ENCODE peak calls at places on chromosomes 11 and 22, in eight cellular contexts. B is breast epithelium, Z is endothelial cell of umbilical vein, F is SK-N-SH, U is HCT116, M is GM12878, J is upper lobe of left lung, D is suprapubic skin. Q is an unnamed sample.

GRCh38 chr11:35859311-35859710 is 84.6 kb upstream of the LDLRAD3 start:
- DNase-seq in B (no peak), Z (no peak), F (no peak), U (no peak), M (no peak), J (no peak), D (no peak), Q (no peak)

GRCh38 chr22:43216738-43217137 is 29.8 kb upstream of the TTLL12 start:
- DNase-seq in B (no peak), Z (no peak), F (no peak), U (no peak), M (no peak), J (no peak), D (no peak), Q (no peak)

GRCh38 chr11:2310073-2310785 is 8.4 kb downstream of the TSPAN32 start:
- DNase-seq in B (no peak), Z (no peak), F (no peak), U (no peak), M (no peak), J (no peak), D (peak), Q (no peak)

GRCh38 chr22:29143848-29144785 is 61.6 kb upstream of the EMID1 start:
- DNase-seq in B (no peak), Z (no peak), F (no peak), U (no peak), M (no peak), J (no peak), D (peak), Q (no peak)

GRCh38 chr11:134004406-134005197 is 47.8 kb upstream of the IGSF9B start:
- DNase-seq in B (no peak), Z (no peak), F (no peak), U (no peak), M (no peak), J (no peak), D (no peak), Q (no peak)

GRCh38 chr22:26194877-26195276 is 25.6 kb downstream of the SEZ6L start:
- DNase-seq in B (no peak), Z (no peak), F (no peak), U (no peak), M (no peak), J (no peak), D (no peak), Q (no peak)

GRCh38 chr22:20644071-20644642 is 129.8 kb upstream of the SERPIND1 start:
- DNase-seq in B (no peak), Z (no peak), F (no peak), U (no peak), M (no peak), J (no peak), D (peak), Q (no peak)

GRCh38 chr11:116613201-116613910 is 159.4 kb downstream of the BUD13 start:
- DNase-seq in B (no peak), Z (no peak), F (no peak), U (no peak), M (no peak), J (peak), D (no peak), Q (no peak)

GRCh38 chr11:117717485-117718314 is 79.3 kb downstream of the DSCAML1 start:
- DNase-seq in B (peak), Z (no peak), F (peak), U (no peak), M (no peak), J (peak), D (no peak), Q (no peak)

GRCh38 chr11:65766535-65766934 is 14.2 kb downstream of the AP5B1 start:
- DNase-seq in B (no peak), Z (no peak), F (no peak), U (no peak), M (no peak), J (no peak), D (no peak), Q (peak)

GRCh38 chr22:22721681-22722309 is 77.4 kb downstream of the GGTLC2 start:
- DNase-seq in B (no peak), Z (no peak), F (no peak), U (no peak), M (peak), J (no peak), D (no peak), Q (no peak)

GRCh38 chr11:126102436-126102894 is 39.8 kb upstream of the CDON start:
- DNase-seq in B (no peak), Z (no peak), F (peak), U (no peak), M (peak), J (no peak), D (no peak), Q (no peak)

GRCh38 chr11:72048718-72049460 is 31.5 kb downstream of the NUMA1 start:
- DNase-seq in B (no peak), Z (peak), F (no peak), U (no peak), M (no peak), J (no peak), D (no peak), Q (no peak)

GRCh38 chr22:43946391-43946680 is 8.9 kb upstream of the SAMM50 start:
- DNase-seq in B (no peak), Z (no peak), F (peak), U (no peak), M (no peak), J (no peak), D (no peak), Q (peak)

GRCh38 chr11:64804346-64805210 is 1.6 kb upstream of the MAP4K2 start:
- DNase-seq in B (no peak), Z (no peak), F (no peak), U (no peak), M (no peak), J (peak), D (peak), Q (no peak)

GRCh38 chr11:32034149-32034548 is 56.7 kb upstream of the RCN1 start:
- DNase-seq in B (no peak), Z (no peak), F (no peak), U (no peak), M (no peak), J (no peak), D (no peak), Q (no peak)

GRCh38 chr11:107783121-107783520 is 71.3 kb upstream of the SLN start:
- DNase-seq in B (no peak), Z (no peak), F (no peak), U (no peak), M (no peak), J (no peak), D (no peak), Q (no peak)

GRCh38 chr22:43239102-43239875 is 52.4 kb upstream of the TTLL12 start:
- DNase-seq in B (no peak), Z (no peak), F (peak), U (no peak), M (no peak), J (no peak), D (no peak), Q (no peak)

GRCh38 chr11:68855205-68855978 is 13.7 kb upstream of the CPT1A start:
- DNase-seq in B (no peak), Z (peak), F (peak), U (no peak), M (no peak), J (peak), D (peak), Q (peak)

GRCh38 chr11:87083029-87083428 is 45.3 kb downstream of the TMEM135 start:
- DNase-seq in B (no peak), Z (no peak), F (no peak), U (no peak), M (no peak), J (no peak), D (no peak), Q (no peak)

GRCh38 chr22:29128891-29129643 is 56.2 kb downstream of the KREMEN1 start:
- DNase-seq in B (no peak), Z (no peak), F (no peak), U (no peak), M (no peak), J (no peak), D (no peak), Q (no peak)

GRCh38 chr11:114183041-114183511 is 113.1 kb upstream of the NNMT start:
- DNase-seq in B (no peak), Z (no peak), F (no peak), U (no peak), M (no peak), J (peak), D (no peak), Q (peak)

GRCh38 chr11:17505146-17505545 is 28.5 kb upstream of the ABCC8 start:
- DNase-seq in B (peak), Z (no peak), F (no peak), U (no peak), M (no peak), J (no peak), D (no peak), Q (no peak)

GRCh38 chr11:97557399-97557798 is 1167.6 kb downstream of the JRKL start:
- DNase-seq in B (no peak), Z (peak), F (peak), U (no peak), M (no peak), J (no peak), D (no peak), Q (no peak)

GRCh38 chr11:3157381-3158130 is 7.6 kb downstream of the OSBPL5 start:
- DNase-seq in B (no peak), Z (no peak), F (no peak), U (no peak), M (no peak), J (peak), D (no peak), Q (no peak)

GRCh38 chr11:65498042-65498726 is 661 bp upstream of the MALAT1 start:
- DNase-seq in B (no peak), Z (no peak), F (no peak), U (no peak), M (peak), J (peak), D (peak), Q (peak)

GRCh38 chr11:9884601-9885000 is 220.7 kb downstream of the SWAP70 start:
- DNase-seq in B (no peak), Z (no peak), F (no peak), U (no peak), M (no peak), J (no peak), D (no peak), Q (no peak)

GRCh38 chr11:22044126-22044525 is 148.8 kb upstream of the ANO5 start:
- DNase-seq in B (no peak), Z (no peak), F (no peak), U (no peak), M (no peak), J (no peak), D (no peak), Q (no peak)

GRCh38 chr22:35477911-35478582 is 62.6 kb upstream of the RASD2 start:
- DNase-seq in B (no peak), Z (peak), F (peak), U (peak), M (no peak), J (no peak), D (no peak), Q (peak)

GRCh38 chr11:123684601-123685000 is 30.2 kb upstream of the SCN3B start:
- DNase-seq in B (no peak), Z (no peak), F (no peak), U (no peak), M (no peak), J (no peak), D (no peak), Q (no peak)

GRCh38 chr22:28296452-28296851 is 377.4 kb upstream of the PITPNB start:
- DNase-seq in B (no peak), Z (no peak), F (no peak), U (no peak), M (no peak), J (no peak), D (no peak), Q (no peak)

GRCh38 chr11:124717786-124718634 is 21.7 kb upstream of the NRGN start:
- DNase-seq in B (no peak), Z (peak), F (peak), U (no peak), M (no peak), J (peak), D (no peak), Q (no peak)

GRCh38 chr11:14423633-14424032 is 64.7 kb upstream of the RRAS2 start:
- DNase-seq in B (no peak), Z (peak), F (no peak), U (no peak), M (no peak), J (no peak), D (no peak), Q (peak)

GRCh38 chr22:31739795-31740201 is 10.1 kb downstream of the PRR14L start:
- DNase-seq in B (no peak), Z (no peak), F (no peak), U (no peak), M (no peak), J (no peak), D (no peak), Q (peak)

GRCh38 chr22:45196308-45196707 is 32.6 kb downstream of the NUP50 start:
- DNase-seq in B (no peak), Z (no peak), F (no peak), U (no peak), M (no peak), J (no peak), D (no peak), Q (no peak)

GRCh38 chr11:1812801-1813200 is 22.0 kb upstream of the SYT8 start:
- DNase-seq in B (no peak), Z (no peak), F (no peak), U (no peak), M (no peak), J (no peak), D (peak), Q (no peak)

GRCh38 chr22:47435204-47435487 is 672.7 kb downstream of the TBC1D22A start:
- DNase-seq in B (no peak), Z (no peak), F (no peak), U (no peak), M (no peak), J (no peak), D (no peak), Q (no peak)

GRCh38 chr22:44907765-44908737 is 101.8 kb downstream of the PHF21B start:
- DNase-seq in B (no peak), Z (no peak), F (no peak), U (no peak), M (no peak), J (no peak), D (peak), Q (no peak)

GRCh38 chr11:67613313-67613959 is 6.7 kb downstream of the NDUFV1 start:
- DNase-seq in B (no peak), Z (no peak), F (no peak), U (no peak), M (no peak), J (peak), D (no peak), Q (no peak)

DNA sequence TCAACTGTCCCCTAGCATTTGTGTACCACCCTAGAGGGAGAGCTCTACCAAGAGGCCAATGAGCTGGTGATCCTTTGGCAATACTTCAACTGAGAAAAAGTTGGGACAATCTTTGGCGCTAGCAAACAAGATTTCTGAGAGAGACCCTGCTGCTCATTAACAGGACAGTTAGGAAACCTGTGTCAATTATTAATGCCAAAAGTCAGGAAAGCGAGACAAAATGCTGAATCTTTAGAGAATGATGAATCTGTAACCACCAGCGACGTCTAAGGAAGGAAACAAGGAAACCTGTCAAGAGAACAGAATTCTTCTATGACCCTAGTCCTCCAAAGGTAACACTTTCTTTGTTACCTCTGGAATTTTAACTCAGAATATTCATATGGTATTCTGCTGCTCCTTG is 19.9 kb downstream of the LARGE2 start:
- DNase-seq in B (no peak), Z (no peak), F (no peak), U (no peak), M (no peak), J (no peak), D (no peak), Q (no peak)
- TF ChIP-seq CTCF in B (no peak), Z (no peak), F (no peak), U (no peak), M (no peak), J (no peak), D (no peak), Q (no peak)

DNA sequence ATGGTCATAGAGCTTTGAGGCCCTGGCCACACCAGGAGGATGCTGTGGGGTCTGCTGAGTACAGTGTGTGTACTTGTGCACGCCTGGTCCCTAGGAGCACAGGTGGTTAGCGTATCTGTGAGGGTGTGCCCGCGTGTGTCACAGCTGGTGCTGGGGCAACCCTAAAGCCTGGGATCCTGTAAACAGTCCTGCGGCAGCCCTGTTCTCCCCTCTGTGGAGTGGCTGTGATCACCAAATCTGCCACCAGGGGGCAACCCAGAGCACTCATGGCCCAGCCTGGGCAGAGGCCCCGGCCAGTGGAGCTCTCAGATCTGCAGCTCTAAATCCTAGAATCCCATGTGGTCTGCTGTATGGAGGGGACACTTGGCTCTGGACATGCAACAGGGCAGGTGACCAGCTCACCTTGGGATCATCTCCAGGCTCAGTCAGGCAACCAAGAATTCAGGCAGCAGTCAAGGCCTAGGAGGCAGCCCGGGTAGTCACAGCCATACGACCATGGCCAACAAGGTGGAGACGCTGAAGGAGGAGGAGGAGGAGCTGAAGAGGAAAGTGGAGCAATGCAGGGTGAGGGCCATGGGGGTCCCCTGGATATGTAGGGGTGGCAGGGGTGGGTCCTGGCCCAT is 3.9 kb downstream of the SH3BP1 start:
- DNase-seq in B (peak), Z (peak), F (peak), U (no peak), M (no peak), J (no peak), D (peak), Q (peak)
- H3K4me3 ChIP-seq in B (no peak), Z (no peak), F (peak), U (no peak), M (no peak), J (no peak), D (no peak), Q (no peak)

DNA sequence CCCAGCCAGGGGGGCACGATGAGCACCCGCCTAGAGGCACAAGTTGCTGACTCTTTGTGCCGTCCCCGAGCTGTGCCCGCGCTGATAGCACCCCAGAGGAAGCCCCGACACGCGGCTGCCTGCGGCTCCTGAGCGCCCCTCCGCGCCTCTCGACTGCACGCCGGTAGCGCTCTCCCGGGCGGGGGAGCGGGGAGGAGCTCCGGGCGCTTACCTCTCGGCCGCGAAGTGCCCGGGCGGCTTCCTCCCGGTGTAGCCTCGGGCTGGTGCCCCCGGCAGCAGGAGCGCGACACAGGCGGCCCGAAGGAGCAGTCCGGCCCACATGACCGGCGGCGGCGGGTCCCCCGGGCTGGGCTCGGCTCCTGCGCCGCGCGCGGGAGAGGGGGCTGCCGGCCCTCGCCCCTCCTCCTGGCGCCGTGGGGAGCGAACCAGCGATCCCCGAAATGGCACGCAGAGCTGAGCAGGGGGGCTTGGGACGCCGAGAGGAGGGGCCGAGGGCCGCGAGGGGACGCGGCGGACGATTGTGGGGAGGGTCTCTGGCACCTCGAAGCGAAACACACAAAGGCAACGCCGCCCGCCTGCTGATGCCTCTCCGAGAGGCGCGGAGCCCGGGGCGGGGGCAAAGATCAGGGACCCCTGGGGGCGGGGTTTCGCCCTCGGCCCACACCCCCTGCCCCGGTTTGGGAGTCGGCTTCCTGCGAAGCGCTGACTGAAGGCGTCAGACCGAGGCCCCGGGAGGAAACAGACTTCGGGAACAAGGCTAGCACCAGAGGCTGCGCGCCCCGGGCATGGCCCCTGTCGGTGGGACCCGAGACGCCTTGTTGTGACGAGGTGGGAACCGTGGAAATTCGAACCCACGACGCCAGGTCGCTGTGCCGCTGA is at the start of gene VWCE:
- DNase-seq in B (no peak), Z (peak), F (peak), U (no peak), M (no peak), J (peak), D (peak), Q (peak)
- TF ChIP-seq POLR2AphosphoS5 in B (no peak), Z (no peak), F (peak), U (no peak), M (peak), J (no peak), D (no peak), Q (peak)

DNA sequence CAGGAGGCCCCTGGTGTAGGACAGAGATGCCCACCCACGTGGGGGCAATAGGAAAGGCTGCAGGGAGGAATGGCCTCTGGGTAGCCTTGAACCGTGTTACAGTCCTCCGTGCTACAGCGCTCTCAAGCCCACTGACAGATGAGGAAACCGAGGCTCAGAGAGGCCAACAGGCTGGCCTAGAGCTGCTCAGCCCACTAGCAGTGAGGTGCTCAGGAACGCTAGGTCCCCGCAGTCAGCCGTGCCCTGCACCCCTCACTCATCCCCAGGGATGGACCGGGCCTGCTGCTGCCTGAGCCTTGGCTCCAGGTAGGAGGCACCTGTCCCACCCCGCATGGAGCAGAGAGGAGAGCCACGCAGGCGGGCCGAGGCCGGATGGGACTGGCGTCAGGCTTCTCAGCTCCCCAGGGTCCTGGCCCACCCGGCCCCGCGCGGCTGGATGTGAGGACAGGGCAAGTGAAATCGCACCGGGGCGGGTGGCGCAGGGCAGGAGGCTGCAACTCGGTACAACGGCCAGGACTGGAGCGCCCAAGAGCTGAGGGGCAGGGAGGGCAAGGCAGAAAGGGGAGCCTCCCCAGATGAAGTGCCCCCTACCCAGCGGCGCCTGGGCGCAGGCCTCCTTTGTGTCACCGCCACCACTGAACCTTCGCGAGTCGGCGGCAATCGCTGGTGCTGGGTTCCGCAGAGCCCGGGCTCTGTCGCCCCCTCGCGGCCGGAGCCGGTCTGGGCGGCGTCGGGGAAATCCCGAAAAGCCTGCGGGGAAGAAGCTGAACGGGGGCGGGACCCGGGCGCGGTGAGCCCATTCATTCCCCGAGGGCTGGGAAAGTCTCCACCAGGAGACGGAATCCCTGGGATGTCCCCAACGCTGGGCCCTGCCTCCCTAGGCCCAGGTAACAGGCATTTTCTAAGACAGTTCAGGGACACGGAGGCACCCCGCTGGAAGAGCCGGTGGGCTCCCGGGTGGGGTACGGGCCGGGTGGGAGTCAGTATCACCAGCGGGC is 8.4 kb upstream of the SLC2A11 start:
- DNase-seq in B (peak), Z (peak), F (peak), U (peak), M (no peak), J (peak), D (peak), Q (peak)
- TF ChIP-seq CTCF in B (peak), Z (peak), F (peak), U (peak), M (peak), J (peak), D (peak), Q (peak)